ENCODE peak calls at places on chromosome 7, in six cellular contexts. W is mucosa of descending colon; T is tibial artery; O is SK-N-SH; Z is CD8-positive, alpha-beta T cell; U is HepG2. S is an unnamed sample.

GRCh38 chr7:55348502-55348901 is 16.6 kb upstream of the LANCL2 start:
- DNase-seq in W (no peak), Z (no peak), T (no peak), U (no peak), O (no peak), S (no peak)

GRCh38 chr7:153030976-153031375 is 271.4 kb downstream of the ACTR3B start:
- DNase-seq in W (no peak), T (no peak), U (no peak), O (no peak), Z (no peak), S (no peak)

GRCh38 chr7:7911756-7912155 is 56.8 kb upstream of the GLCCI1 start:
- DNase-seq in Z (no peak), W (no peak), T (no peak), O (no peak), U (no peak), S (no peak)

GRCh38 chr7:106421181-106421762 is 136.5 kb upstream of the NAMPT start:
- DNase-seq in W (peak; percentile 77), T (peak; percentile 86), U (no peak), Z (no peak), O (no peak), S (no peak)

GRCh38 chr7:107810626-107811025 is 7.6 kb upstream of the SLC26A3 start:
- DNase-seq in W (no peak), U (no peak), T (no peak), O (no peak), Z (no peak), S (no peak)

GRCh38 chr7:48106906-48107659 is 18.0 kb downstream of the UPP1 start:
- DNase-seq in U (no peak), W (no peak), T (no peak), Z (no peak), O (no peak), S (no peak)

GRCh38 chr7:104045183-104045582 is 55.7 kb upstream of the RELN start:
- DNase-seq in U (no peak), W (no peak), O (no peak), T (no peak), Z (no peak), S (no peak)

GRCh38 chr7:3187378-3188040 is 113.5 kb upstream of the SDK1 start:
- DNase-seq in Z (no peak), U (no peak), T (no peak), W (no peak), O (no peak), S (no peak)

GRCh38 chr7:46281071-46281470 is 360.0 kb upstream of the IGFBP3 start:
- DNase-seq in W (no peak), Z (no peak), U (no peak), T (no peak), O (no peak), S (no peak)

GRCh38 chr7:112495156-112495788 is 14.5 kb downstream of the LSMEM1 start:
- DNase-seq in Z (no peak), U (no peak), O (no peak), W (no peak), T (no peak), S (no peak)

DNA sequence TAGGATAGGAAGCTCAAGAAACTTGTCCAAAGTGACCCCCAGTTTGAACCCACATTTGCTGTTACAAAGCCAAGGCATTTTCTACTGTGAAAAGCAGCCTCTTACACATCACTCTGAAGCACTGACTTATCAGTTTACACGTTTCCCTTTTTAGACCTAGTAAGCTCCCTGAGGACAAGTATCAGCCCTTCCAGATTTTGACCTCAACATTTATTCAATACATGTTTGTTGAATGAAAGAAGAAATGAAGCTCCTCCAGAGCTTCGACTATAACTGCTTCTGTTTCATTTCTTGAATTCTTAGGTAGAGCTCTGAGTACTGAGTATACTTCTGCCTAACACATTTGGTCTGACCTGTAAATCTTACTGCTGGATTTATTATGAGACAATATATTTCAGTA is 2.7 kb downstream of the WASL start:
- DNase-seq in O (no peak), T (no peak), Z (no peak), W (no peak), U (no peak), S (no peak)
- H3K4me3 ChIP-seq in O (peak overlapping the region; percentile 100), T (peak overlapping the region; percentile 77), Z (no peak overlapping the region), W (no peak overlapping the region), U (peak overlapping the region; percentile 97), S (no peak overlapping the region)

GRCh38 chr7:102286237-102287081 is at the start of gene SH2B2:
- DNase-seq in W (peak; percentile 84), T (peak; percentile 82), O (peak; percentile 99), Z (peak; percentile 14), U (peak; percentile 53), S (no peak)
- H3K4me1 ChIP-seq in W (peaks cover 21% of the 10 kb centered on the region), T (peaks cover 27% of the 10 kb centered on the region), O (peaks cover 34% of the 10 kb centered on the region), Z (peaks cover 39% of the 10 kb centered on the region), U (peaks cover 33% of the 10 kb centered on the region), S (peaks cover 14% of the 10 kb centered on the region)

GRCh38 chr7:75711076-75711475 is 27.7 kb downstream of the HIP1 start:
- DNase-seq in W (no peak), Z (no peak), O (no peak), T (no peak), U (no peak), S (no peak)
- H3K4me3 ChIP-seq in W (no peak overlapping the region), Z (no peak overlapping the region), O (no peak overlapping the region), T (peak overlapping the region; percentile 32), U (no peak overlapping the region), S (no peak overlapping the region)

GRCh38 chr7:120998996-120999565 is 10.6 kb downstream of the CPED1 start:
- DNase-seq in Z (no peak), U (no peak), W (no peak), T (no peak), O (no peak), S (no peak)

GRCh38 chr7:120996333-120996982 is 7.9 kb downstream of the CPED1 start:
- DNase-seq in Z (peak; percentile 39), U (no peak), W (no peak), T (peak; percentile 89), O (no peak), S (peak; percentile 63)

GRCh38 chr7:120996983-120997334 is 8.4 kb downstream of the CPED1 start:
- DNase-seq in T (no peak), Z (no peak), O (no peak), U (no peak), W (no peak), S (no peak)

GRCh38 chr7:120998525-120998924 is 10.0 kb downstream of the CPED1 start:
- DNase-seq in T (no peak), U (no peak), W (no peak), O (no peak), Z (no peak), S (no peak)

GRCh38 chr7:120997902-120998301 is 9.4 kb downstream of the CPED1 start:
- DNase-seq in T (peak; percentile 50), U (no peak), Z (no peak), W (no peak), O (no peak), S (no peak)
- H3K4me1 ChIP-seq in T (peaks cover 34% of the 10 kb centered on the region), U (no peaks in the 10 kb centered on the region), Z (peaks cover 17% of the 10 kb centered on the region), W (no peaks in the 10 kb centered on the region), O (peaks cover 12% of the 10 kb centered on the region), S (peaks cover 15% of the 10 kb centered on the region)

GRCh38 chr7:57449904-57450303 is at the start of gene ZNF716:
- DNase-seq in W (no peak), Z (no peak), U (no peak), T (no peak), O (no peak), S (no peak)
- H3K4me3 ChIP-seq in W (no peak within 1 kb of the TSS), Z (no peak within 1 kb of the TSS), U (no peak within 1 kb of the TSS), T (no peak within 1 kb of the TSS), O (no peak within 1 kb of the TSS), S (no peak within 1 kb of the TSS)

DNA sequence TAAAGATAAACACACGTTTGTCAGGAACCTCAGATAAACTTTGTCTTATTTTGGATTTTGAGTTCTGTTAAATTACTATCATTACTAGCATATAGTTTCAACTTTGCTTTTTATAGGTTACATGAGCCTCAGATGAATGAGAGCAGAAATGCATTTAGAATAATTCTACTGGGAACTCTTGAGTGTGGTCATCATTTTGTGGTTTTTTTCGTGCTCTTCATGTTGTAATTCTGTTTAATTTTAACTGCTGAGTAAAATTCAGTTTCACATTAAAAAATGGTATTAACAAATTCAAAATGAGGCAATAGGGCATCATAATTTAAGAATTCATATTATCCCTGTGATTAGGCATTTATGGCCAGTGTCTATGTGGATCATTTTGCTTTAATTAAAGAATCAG is 72.9 kb downstream of the GNAI1 start:
- DNase-seq in Z (no peak), W (no peak), O (no peak), U (no peak), T (no peak), S (no peak)
- H3K4me1 ChIP-seq in Z (no peaks in the 10 kb centered on the region), W (no peaks in the 10 kb centered on the region), O (peaks cover 8% of the 10 kb centered on the region), U (peaks cover 42% of the 10 kb centered on the region), T (no peaks in the 10 kb centered on the region), S (no peaks in the 10 kb centered on the region)

DNA sequence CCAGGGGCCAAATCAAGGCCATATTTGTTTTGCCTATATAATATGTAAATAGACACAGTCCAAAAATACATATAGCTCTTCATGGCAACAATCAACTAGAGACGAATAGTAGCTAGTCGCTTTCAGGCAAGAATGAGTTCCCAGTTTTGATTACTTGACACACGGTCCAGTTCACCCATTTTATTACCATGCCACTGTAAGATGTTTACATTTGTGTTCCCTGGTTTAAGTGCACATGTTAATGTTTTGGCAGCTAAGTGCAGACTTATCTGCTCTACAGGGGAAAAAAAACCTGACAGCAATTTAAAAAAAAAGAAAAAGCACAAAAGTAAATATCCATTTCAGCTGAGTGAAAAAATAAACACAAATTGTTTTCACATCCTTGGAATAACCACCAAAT is 213.1 kb downstream of the TPK1 start:
- DNase-seq in T (no peak), U (no peak), W (no peak), O (no peak), Z (no peak), S (no peak)
- H3K4me3 ChIP-seq in T (no peak overlapping the region), U (no peak overlapping the region), W (no peak overlapping the region), O (no peak overlapping the region), Z (no peak overlapping the region), S (no peak overlapping the region)

GRCh38 chr7:101922631-101923275 is 105.3 kb downstream of the CUX1 start:
- DNase-seq in U (no peak), T (no peak), O (no peak), W (no peak), Z (no peak), S (no peak)

GRCh38 chr7:101923276-101923985 is 106.0 kb downstream of the CUX1 start:
- DNase-seq in O (no peak), Z (no peak), W (no peak), T (no peak), U (no peak), S (no peak)

GRCh38 chr7:101924171-101924570 is 106.7 kb downstream of the CUX1 start:
- DNase-seq in W (no peak), T (peak; percentile 52), U (no peak), Z (no peak), O (no peak), S (no peak)

GRCh38 chr7:101927389-101928306 is 110.2 kb downstream of the CUX1 start:
- DNase-seq in U (no peak), O (no peak), T (no peak), Z (no peak), W (no peak), S (no peak)

GRCh38 chr7:101926265-101926664 is 108.8 kb downstream of the CUX1 start:
- DNase-seq in Z (no peak), U (no peak), O (no peak), W (no peak), T (no peak), S (no peak)
- H3K4me1 ChIP-seq in Z (no peaks in the 10 kb centered on the region), U (no peaks in the 10 kb centered on the region), O (peaks cover 9% of the 10 kb centered on the region), W (no peaks in the 10 kb centered on the region), T (peaks cover 13% of the 10 kb centered on the region), S (no peaks in the 10 kb centered on the region)

S was measured in CD8-positive, alpha-beta memory T cell.